ENCODE peak calls at places on chromosomes 13 and 19, in six cellular contexts. L is upper lobe of left lung, P is HCT116, M is transverse colon, T is breast epithelium, V is A549. R is an unnamed sample.

GRCh38 chr13:46480131-46480530 is 72.8 kb upstream of the LRCH1 start:
- DNase-seq in L (no peak), P (no peak), M (no peak), T (no peak), V (no peak), R (no peak)

GRCh38 chr19:33755314-33756020 is 41.2 kb upstream of the KCTD15 start:
- DNase-seq in L (no peak), P (no peak), M (no peak), T (no peak), V (no peak), R (no peak)

GRCh38 chr13:83752141-83752540 is 130.1 kb downstream of the SLITRK1 start:
- DNase-seq in L (no peak), P (no peak), M (no peak), T (no peak), V (peak), R (no peak)

GRCh38 chr13:30256713-30257432 is 50.5 kb downstream of the KATNAL1 start:
- DNase-seq in L (no peak), P (no peak), M (no peak), T (no peak), V (peak), R (peak)

GRCh38 chr19:36851898-36852297 is 1.2 kb downstream of the ZNF345 start:
- DNase-seq in L (no peak), P (no peak), M (no peak), T (no peak), V (no peak), R (no peak)

GRCh38 chr19:19696386-19696785 is 27.7 kb downstream of the ZNF101 start:
- DNase-seq in L (no peak), P (no peak), M (no peak), T (no peak), V (no peak), R (no peak)

GRCh38 chr19:8702350-8702749 is 3.8 kb upstream of the ACTL9 start:
- DNase-seq in L (no peak), P (no peak), M (no peak), T (no peak), V (no peak), R (no peak)

GRCh38 chr19:29275266-29275665 is 62.3 kb upstream of the UQCRFS1 start:
- DNase-seq in L (no peak), P (no peak), M (no peak), T (no peak), V (no peak), R (no peak)

GRCh38 chr19:6551607-6552450 is 21.0 kb downstream of the TNFSF9 start:
- DNase-seq in L (no peak), P (no peak), M (peak), T (no peak), V (peak), R (no peak)

GRCh38 chr13:32153056-32153455 is 121.5 kb downstream of the FRY start:
- DNase-seq in L (no peak), P (no peak), M (no peak), T (no peak), V (peak), R (no peak)

GRCh38 chr13:30107126-30107525 is 200.2 kb downstream of the KATNAL1 start:
- DNase-seq in L (no peak), P (no peak), M (no peak), T (no peak), V (no peak), R (no peak)

GRCh38 chr13:66111628-66112027 is 1118.5 kb downstream of the PCDH9 start:
- DNase-seq in L (no peak), P (no peak), M (no peak), T (no peak), V (no peak), R (no peak)

GRCh38 chr13:95360464-95361097 is 59.3 kb upstream of the ABCC4 start:
- DNase-seq in L (no peak), P (no peak), M (no peak), T (no peak), V (no peak), R (no peak)

GRCh38 chr13:29934531-29935308 is 84.3 kb upstream of the UBL3 start:
- DNase-seq in L (no peak), P (no peak), M (no peak), T (no peak), V (no peak), R (no peak)

GRCh38 chr13:48731957-48732569 is 78.3 kb downstream of the CYSLTR2 start:
- DNase-seq in L (peak), P (peak), M (peak), T (no peak), V (peak), R (peak)

GRCh38 chr13:104385409-104385808 is 1319.2 kb upstream of the SLC10A2 start:
- DNase-seq in L (no peak), P (no peak), M (no peak), T (no peak), V (no peak), R (no peak)

GRCh38 chr13:45242070-45242469 is 41.2 kb upstream of the KCTD4 start:
- DNase-seq in L (no peak), P (peak), M (peak), T (no peak), V (peak), R (peak)

GRCh38 chr13:21326155-21327030 is 132.7 kb downstream of the ZDHHC20 start:
- DNase-seq in L (peak), P (no peak), M (peak), T (no peak), V (no peak), R (no peak)

GRCh38 chr13:29597701-29598100 is 2.2 kb upstream of the SLC7A1 start:
- DNase-seq in L (no peak), P (no peak), M (no peak), T (no peak), V (no peak), R (no peak)

GRCh38 chr13:52852444-52852843 is 4.0 kb upstream of the PCDH8 start:
- DNase-seq in L (no peak), P (no peak), M (no peak), T (no peak), V (no peak), R (no peak)

GRCh38 chr13:85255978-85256377 is 543.2 kb downstream of the SLITRK6 start:
- DNase-seq in L (no peak), P (no peak), M (no peak), T (no peak), V (no peak), R (no peak)

GRCh38 chr13:52644108-52644507 is 1.9 kb downstream of the HNRNPA1L2 start:
- DNase-seq in L (no peak), P (no peak), M (no peak), T (no peak), V (no peak), R (no peak)

GRCh38 chr13:103157434-103158145 is 91.4 kb upstream of the SLC10A2 start:
- DNase-seq in L (no peak), P (no peak), M (no peak), T (no peak), V (no peak), R (no peak)

GRCh38 chr13:35479223-35479536 is 2.7 kb upstream of the MAB21L1 start:
- DNase-seq in L (no peak), P (no peak), M (no peak), T (no peak), V (no peak), R (no peak)

GRCh38 chr19:15154002-15154612 is 46.7 kb downstream of the NOTCH3 start:
- DNase-seq in L (no peak), P (peak), M (peak), T (no peak), V (peak), R (peak)

GRCh38 chr13:50838701-50839100 is 4.8 kb downstream of the DLEU7 start:
- DNase-seq in L (no peak), P (no peak), M (no peak), T (no peak), V (no peak), R (no peak)

GRCh38 chr19:8396563-8397203 is 6.5 kb downstream of the RAB11B start:
- DNase-seq in L (peak), P (no peak), M (peak), T (peak), V (peak), R (peak)

GRCh38 chr13:101343128-101343787 is 73.0 kb downstream of the NALCN start:
- DNase-seq in L (no peak), P (no peak), M (no peak), T (no peak), V (no peak), R (no peak)

GRCh38 chr19:13887039-13887438 is 10.1 kb downstream of the NANOS3 start:
- DNase-seq in L (no peak), P (no peak), M (peak), T (no peak), V (no peak), R (no peak)

GRCh38 chr13:95552539-95553270 is at the start of gene CLDN10:
- DNase-seq in L (peak), P (no peak), M (no peak), T (no peak), V (peak), R (peak)

GRCh38 chr13:36819811-36820140 is 754 bp downstream of the RFXAP start:
- DNase-seq in L (peak), P (no peak), M (no peak), T (no peak), V (peak), R (peak)

GRCh38 chr19:35144600-35145436 is 1.8 kb downstream of the FXYD7 start:
- DNase-seq in L (no peak), P (no peak), M (peak), T (no peak), V (peak), R (peak)

GRCh38 chr19:10289836-10290438 is at the start of gene ICAM5:
- DNase-seq in L (no peak), P (peak), M (peak), T (no peak), V (peak), R (peak)

GRCh38 chr13:41458939-41459753 is 1.8 kb downstream of the RGCC start:
- DNase-seq in L (peak), P (peak), M (peak), T (no peak), V (peak), R (peak)

GRCh38 chr13:85332595-85332994 is 466.6 kb downstream of the SLITRK6 start:
- DNase-seq in L (no peak), P (no peak), M (no peak), T (no peak), V (no peak), R (no peak)

GRCh38 chr19:6274756-6275155 is 5.0 kb downstream of the MLLT1 start:
- DNase-seq in L (no peak), P (no peak), M (no peak), T (no peak), V (no peak), R (no peak)

GRCh38 chr19:48461982-48462655 is 6.7 kb downstream of the KCNJ14 start:
- DNase-seq in L (no peak), P (peak), M (no peak), T (no peak), V (peak), R (no peak)
- TF ChIP-seq POLR2A in L (no peak), P (no peak), M (no peak), T (no peak), V (no peak), R (no peak)

DNA sequence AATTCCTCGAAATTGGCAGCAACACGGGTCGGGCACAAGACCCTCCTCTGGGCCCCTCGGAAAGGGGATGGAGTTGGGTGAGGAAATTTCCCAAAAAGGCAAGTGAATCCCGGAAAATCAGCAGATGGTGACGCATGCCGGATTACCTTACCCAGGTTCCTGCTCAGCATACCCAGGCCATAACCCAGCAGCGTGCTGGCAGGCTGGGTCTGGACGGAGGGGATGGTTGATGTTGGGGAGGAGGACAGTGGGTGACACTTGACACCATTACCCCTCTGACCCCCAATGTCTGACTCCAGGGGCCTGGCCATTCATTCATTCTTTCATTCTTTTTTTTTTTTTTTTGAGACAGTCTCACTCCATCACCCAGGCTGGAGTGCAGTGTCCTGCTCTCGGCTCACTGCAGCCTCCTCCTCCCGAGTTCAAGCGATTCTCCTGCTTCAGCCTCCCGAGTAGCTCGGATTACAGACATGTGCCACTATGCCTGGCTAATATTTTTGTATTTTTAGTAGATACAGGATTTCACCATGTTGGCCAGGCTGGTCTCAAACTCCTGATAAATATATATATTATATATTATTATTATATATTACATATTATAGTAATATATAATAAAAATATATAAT is 794 bp downstream of the PVR start:
- DNase-seq in L (peak), P (no peak), M (peak), T (no peak), V (peak), R (peak)
- TF ChIP-seq POLR2A in L (no peak), P (no peak), M (no peak), T (no peak), V (peak), R (no peak)

DNA sequence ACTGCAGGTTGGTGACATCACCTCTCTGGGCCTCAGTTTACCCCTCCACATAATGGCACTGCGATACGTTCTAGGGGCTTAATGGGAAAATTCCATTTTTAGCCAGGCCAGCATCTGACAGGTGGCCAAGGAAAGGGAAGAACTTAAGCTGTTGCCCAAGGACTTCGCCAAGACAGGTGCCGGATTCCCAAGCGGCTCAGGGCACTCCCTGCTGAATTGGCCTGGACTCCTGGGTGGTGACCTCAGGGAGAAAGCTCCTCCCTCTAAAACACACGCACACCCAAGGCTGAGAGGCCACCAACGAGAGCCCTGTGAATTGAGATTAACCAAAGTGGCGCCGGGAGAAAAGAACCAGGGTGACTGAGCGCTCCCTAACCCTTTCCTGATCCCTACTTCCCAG is 13.3 kb downstream of the MAST3 start:
- DNase-seq in L (peak), P (no peak), M (peak), T (no peak), V (no peak), R (no peak)
- TF ChIP-seq POLR2A in L (no peak), P (no peak), M (peak), T (no peak), V (no peak), R (no peak)

GRCh38 chr19:531753-532571 is at the start of gene CDC34:
- DNase-seq in L (no peak), P (no peak), M (peak), T (no peak), V (no peak), R (peak)

GRCh38 chr19:530133-531008 is 1.2 kb upstream of the CDC34 start:
- DNase-seq in L (no peak), P (no peak), M (peak), T (no peak), V (no peak), R (no peak)

GRCh38 chr19:532578-533484 is 1.3 kb downstream of the CDC34 start:
- DNase-seq in L (peak), P (peak), M (peak), T (peak), V (peak), R (peak)

GRCh38 chr19:533485-534058 is 2.0 kb downstream of the CDC34 start:
- DNase-seq in L (no peak), P (no peak), M (no peak), T (no peak), V (no peak), R (no peak)

DNA sequence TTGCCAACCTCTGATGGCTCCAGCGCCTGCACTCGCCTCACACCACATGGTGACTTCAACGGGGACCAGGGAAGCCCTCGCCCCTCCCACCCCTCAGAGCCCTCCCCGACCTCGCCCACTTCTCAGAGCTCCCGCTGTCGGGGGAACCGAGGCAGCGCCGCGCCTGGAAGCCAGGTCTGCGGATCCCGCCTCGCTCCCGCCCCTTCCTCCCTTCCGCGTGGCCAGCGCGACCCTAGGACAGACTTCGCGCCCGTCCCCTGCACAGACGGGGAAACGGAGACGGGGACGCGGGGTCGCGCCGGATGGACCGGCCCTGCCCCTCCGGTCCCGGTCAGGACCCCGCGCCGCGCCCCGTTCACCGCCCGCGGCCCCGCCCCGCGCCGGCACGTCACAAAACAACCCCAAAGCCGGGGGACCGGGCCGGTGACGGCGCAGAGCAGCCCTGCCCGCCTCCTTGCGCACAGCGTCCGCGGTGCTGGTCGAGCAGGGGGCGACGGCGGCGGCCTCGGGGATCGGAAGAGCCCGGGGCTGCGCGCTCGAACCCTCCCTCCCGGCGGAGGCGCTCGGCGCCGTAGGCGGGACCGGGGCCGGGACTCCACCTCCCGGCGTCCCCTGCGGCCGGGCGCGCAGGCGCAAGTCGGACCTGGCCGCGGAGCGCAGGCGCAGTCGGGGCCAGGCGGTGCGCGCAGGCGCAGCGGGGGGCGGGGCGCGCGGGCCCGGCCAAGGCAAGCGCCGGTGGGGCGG is 379 bp upstream of the CDC34 start:
- DNase-seq in L (peak), P (peak), M (peak), T (peak), V (peak), R (peak)
- TF ChIP-seq POLR2A in L (peak), P (peak), M (peak), T (no peak), V (peak), R (peak)

GRCh38 chr13:99564389-99564788 is 63.1 kb downstream of the TM9SF2 start:
- DNase-seq in L (no peak), P (no peak), M (no peak), T (no peak), V (no peak), R (no peak)
- TF ChIP-seq POLR2A in L (no peak), P (no peak), M (no peak), T (no peak), V (no peak), R (no peak)

DNA sequence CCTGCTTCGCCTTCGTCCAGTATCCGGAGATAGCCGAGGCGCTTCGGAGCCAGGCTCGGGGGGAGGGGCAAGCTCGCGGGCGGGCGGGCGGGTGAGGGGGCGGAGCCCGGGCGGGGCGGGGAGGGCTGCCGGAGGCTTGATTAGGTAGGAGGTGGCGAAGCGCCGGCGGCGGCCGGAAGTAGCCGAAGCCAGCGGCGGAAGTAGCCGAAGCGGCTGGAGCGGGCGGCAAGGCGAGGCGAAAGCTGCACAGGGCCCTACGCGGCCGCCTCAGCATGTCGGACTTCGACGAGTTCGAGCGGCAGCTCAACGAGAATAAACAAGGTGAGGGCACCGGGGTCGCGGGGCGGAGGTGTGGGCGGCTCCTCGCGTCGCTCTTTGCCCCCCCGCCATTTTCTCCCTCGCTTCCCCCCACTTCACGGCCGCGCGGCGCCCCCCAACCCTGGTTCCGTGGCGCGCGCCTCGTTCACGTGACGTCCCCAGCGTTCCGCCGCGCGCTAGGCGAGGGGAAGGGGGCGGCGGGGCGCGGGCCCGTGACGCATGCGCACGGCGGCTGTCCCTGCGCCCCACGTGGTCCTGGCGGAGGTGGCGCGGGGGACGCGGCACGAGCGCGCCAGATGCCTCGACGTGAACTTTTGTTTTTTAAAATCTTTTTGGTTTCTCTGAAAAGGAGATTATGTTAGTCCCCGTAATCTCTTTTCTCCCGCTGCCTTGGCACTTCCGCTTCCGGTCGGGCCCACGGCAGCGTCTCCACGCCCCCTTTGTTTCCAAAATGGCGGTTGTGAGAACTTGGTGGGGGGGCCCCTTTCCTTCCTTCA is at the start of gene U2AF2:
- DNase-seq in L (peak), P (peak), M (peak), T (peak), V (peak), R (peak)
- TF ChIP-seq POLR2A in L (peak), P (peak), M (peak), T (peak), V (peak), R (peak)

GRCh38 chr13:77356155-77356554 is 29.3 kb upstream of the MYCBP2 start:
- DNase-seq in L (no peak), P (no peak), M (no peak), T (no peak), V (no peak), R (no peak)

GRCh38 chr13:77349365-77349764 is 22.5 kb upstream of the MYCBP2 start:
- DNase-seq in L (no peak), P (no peak), M (no peak), T (no peak), V (no peak), R (no peak)

GRCh38 chr13:77353980-77354379 is 27.1 kb upstream of the MYCBP2 start:
- DNase-seq in L (no peak), P (no peak), M (no peak), T (no peak), V (no peak), R (no peak)

GRCh38 chr13:77351326-77351725 is 24.4 kb upstream of the MYCBP2 start:
- DNase-seq in L (no peak), P (no peak), M (no peak), T (no peak), V (no peak), R (no peak)
- TF ChIP-seq POLR2A in L (no peak), P (no peak), M (no peak), T (no peak), V (no peak), R (no peak)

GRCh38 chr19:18109731-18110671 is 12.4 kb downstream of the MAST3 start:
- DNase-seq in L (peak), P (no peak), M (peak), T (no peak), V (no peak), R (peak)
- TF ChIP-seq POLR2A in L (peak), P (no peak), M (peak), T (no peak), V (peak), R (no peak)